ENCODE peak calls at places on chromosomes 11 and 22, in five cellular contexts. D is uterus, Y is fibroblast of lung, R is body of pancreas, M is right lobe of liver. I is an unnamed sample.

GRCh38 chr11:36015806-36016205 is 71.9 kb downstream of the LDLRAD3 start:
- DNase-seq in M (no peak), D (peak; percentile 55), R (no peak), Y (peak; percentile 42), I (no peak)

GRCh38 chr11:119518746-119519382 is 95.9 kb upstream of the THY1 start:
- DNase-seq in Y (peak; percentile 37), D (no peak), R (no peak), M (no peak), I (no peak)

GRCh38 chr11:105372214-105372613 is 232.6 kb upstream of the CARD18 start:
- DNase-seq in Y (no peak), M (no peak), R (no peak), D (no peak), I (no peak)

GRCh38 chr11:123020968-123021367 is 39.3 kb upstream of the BSX start:
- DNase-seq in Y (peak; percentile 57), R (no peak), D (no peak), M (peak; percentile 26), I (no peak)

GRCh38 chr11:76249195-76249741 is 43.0 kb upstream of the WNT11 start:
- DNase-seq in M (no peak), Y (no peak), R (no peak), D (no peak), I (no peak)

GRCh38 chr11:76672431-76673163 is 2.0 kb upstream of the LRRC32 start:
- DNase-seq in M (no peak), R (no peak), Y (no peak), D (no peak), I (no peak)

GRCh38 chr11:13277719-13278619 is at the start of gene BMAL1:
- DNase-seq in Y (peak; percentile 31), R (no peak), M (peak; percentile 78), D (peak; percentile 44), I (peak; percentile 89)

GRCh38 chr11:80103149-80103859 is 662.5 kb upstream of the TENM4 start:
- DNase-seq in Y (peak; percentile 90), D (no peak), M (no peak), R (no peak), I (no peak)

GRCh38 chr11:86591631-86592030 is 80.8 kb downstream of the ME3 start:
- DNase-seq in Y (no peak), M (no peak), D (no peak), R (no peak), I (no peak)

GRCh38 chr22:46710842-46711241 is 27.2 kb downstream of the CERK start:
- DNase-seq in R (no peak), Y (no peak), M (no peak), D (no peak), I (no peak)

GRCh38 chr11:62646825-62647608 is 604 bp upstream of the GANAB start:
- DNase-seq in Y (no peak), M (no peak), R (peak; percentile 38), D (no peak), I (no peak)

GRCh38 chr11:87038235-87038960 is 664 bp downstream of the TMEM135 start:
- DNase-seq in M (no peak), R (no peak), Y (peak; percentile 15), D (no peak), I (no peak)

GRCh38 chr11:61732705-61733104 is 19.7 kb upstream of the MYRF start:
- DNase-seq in D (no peak), M (no peak), R (no peak), Y (peak; percentile 47), I (no peak)

GRCh38 chr11:70191495-70192140 is 11.5 kb upstream of the FADD start:
- DNase-seq in M (peak; percentile 84), Y (peak; percentile 49), R (peak; percentile 77), D (peak; percentile 66), I (no peak)

GRCh38 chr11:120550007-120550406 is 38.5 kb downstream of the GRIK4 start:
- DNase-seq in D (no peak), M (no peak), R (no peak), Y (no peak), I (no peak)

GRCh38 chr22:46293591-46294260 is 2.9 kb upstream of the GTSE1 start:
- DNase-seq in R (no peak), Y (peak; percentile 56), M (no peak), D (no peak), I (no peak)

GRCh38 chr11:56889986-56890385 is 98.7 kb upstream of the OR5AK2 start:
- DNase-seq in Y (no peak), R (no peak), D (no peak), M (no peak), I (no peak)

GRCh38 chr11:12802418-12803085 is 128.3 kb downstream of the TEAD1 start:
- DNase-seq in R (peak; percentile 93), Y (peak; percentile 67), D (peak; percentile 54), M (peak; percentile 90), I (no peak)

GRCh38 chr11:94855666-94856065 is 87.5 kb downstream of the AMOTL1 start:
- DNase-seq in Y (no peak), D (no peak), M (no peak), R (no peak), I (no peak)

GRCh38 chr11:12121504-12121903 is 11.1 kb downstream of the MICAL2 start:
- DNase-seq in Y (no peak), D (no peak), R (no peak), M (no peak), I (no peak)

GRCh38 chr22:23754980-23755636 is 883 bp upstream of the VPREB3 start:
- DNase-seq in R (no peak), D (no peak), Y (no peak), M (no peak), I (no peak)

GRCh38 chr11:11709447-11710239 is 87.8 kb upstream of the GALNT18 start:
- DNase-seq in Y (no peak), M (no peak), D (no peak), R (no peak), I (no peak)

DNA sequence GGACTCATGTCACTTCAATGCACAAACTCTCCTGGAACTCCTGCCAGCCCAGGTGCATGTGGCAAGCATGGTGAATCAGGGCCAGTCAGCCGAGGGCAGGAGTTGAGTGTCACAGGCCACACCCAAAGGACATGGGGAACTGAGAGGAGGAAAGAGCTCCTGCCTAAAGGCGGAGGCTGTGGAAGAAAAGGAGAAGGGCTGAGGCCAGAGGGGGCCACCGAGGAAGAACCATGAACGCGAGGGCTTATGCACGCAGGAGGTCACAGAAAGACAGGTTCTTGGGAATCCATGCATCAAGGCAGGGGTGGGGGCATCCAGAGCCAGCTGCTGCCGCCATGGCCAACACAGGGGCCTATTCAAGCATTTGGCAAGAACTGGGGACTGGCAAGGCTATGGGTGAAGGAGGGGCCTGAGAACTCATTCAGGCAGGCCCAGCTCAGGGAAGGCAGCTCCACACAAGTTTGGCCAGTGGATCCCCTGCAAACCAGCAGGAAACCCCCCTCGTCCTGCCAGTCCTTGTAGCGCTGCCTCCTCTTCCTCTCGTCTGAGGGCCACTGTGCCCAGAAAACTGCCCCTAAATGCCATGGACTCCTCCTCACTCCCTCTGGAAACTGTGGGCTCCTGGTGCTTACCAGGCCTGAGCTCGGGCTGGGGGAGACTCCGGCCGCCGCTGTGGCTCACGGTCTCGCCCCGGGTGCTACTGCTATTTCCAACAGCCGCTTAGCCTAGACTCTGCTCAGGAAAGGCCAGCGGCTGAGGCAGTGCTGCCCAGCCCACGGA is 15.4 kb downstream of the PPM1F start:
- DNase-seq in Y (no peak), D (no peak), M (peak; percentile 60), R (no peak), I (no peak)
- H3K36me3 ChIP-seq in Y (peaks cover 17% of the 10 kb centered on the region), D (no peaks in the 10 kb centered on the region), M (no peaks in the 10 kb centered on the region), R (no peaks in the 10 kb centered on the region), I (peaks cover 54% of the 10 kb centered on the region)

GRCh38 chr22:29340566-29340965 is 25.1 kb upstream of the RASL10A start:
- DNase-seq in M (no peak), D (no peak), R (no peak), Y (no peak), I (no peak)

GRCh38 chr22:29342577-29343312 is 27.2 kb upstream of the RASL10A start:
- DNase-seq in Y (no peak), D (no peak), R (peak; percentile 66), M (no peak), I (no peak)

GRCh38 chr22:29341849-29342127 is 26.3 kb upstream of the RASL10A start:
- DNase-seq in R (no peak), Y (no peak), M (no peak), D (no peak), I (no peak)

GRCh38 chr22:29342177-29342576 is 26.7 kb upstream of the RASL10A start:
- DNase-seq in D (no peak), Y (no peak), R (no peak), M (no peak), I (no peak)

DNA sequence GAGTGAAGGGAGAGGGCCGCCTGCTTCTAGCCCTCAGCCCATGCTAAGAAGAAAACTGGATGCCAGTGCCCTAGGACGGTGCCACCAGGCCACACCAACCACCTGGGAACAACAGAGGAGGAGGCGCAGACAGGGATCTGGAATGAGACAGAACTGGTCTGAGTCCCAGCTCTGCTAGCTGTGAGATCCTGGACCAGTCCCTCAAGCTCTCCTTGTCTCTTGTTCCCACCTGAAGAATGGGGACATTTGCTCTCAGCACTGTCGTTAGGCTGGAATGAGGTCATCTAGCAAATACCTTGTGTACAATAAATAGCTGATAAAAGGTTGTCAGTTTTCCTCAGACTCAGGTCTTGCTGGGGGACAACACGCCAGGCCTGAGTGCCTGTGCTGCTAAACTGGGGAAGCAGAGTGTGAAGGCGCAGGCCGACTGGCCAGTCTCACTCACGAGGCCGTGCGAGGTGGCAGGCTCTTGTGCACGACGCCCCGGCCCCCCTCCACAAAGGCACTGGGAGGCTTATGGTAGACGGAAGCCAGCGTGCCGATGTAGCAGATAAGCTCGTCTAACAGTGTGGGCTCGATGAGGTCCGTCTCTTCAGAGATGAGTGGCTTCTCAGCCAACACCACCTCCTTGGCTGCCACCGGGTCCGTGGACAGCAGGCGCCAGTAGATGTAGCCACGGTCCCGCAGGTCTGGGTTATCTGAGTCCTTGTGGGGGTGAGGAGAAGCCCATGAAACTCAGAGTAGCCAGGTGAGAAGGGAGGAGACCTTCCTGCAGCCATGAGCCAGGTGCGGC is 25.8 kb upstream of the RASL10A start:
- DNase-seq in R (no peak), D (no peak), M (no peak), Y (no peak), I (no peak)
- H3K36me3 ChIP-seq in R (peaks cover 8% of the 10 kb centered on the region), D (no peaks in the 10 kb centered on the region), M (peaks cover 10% of the 10 kb centered on the region), Y (peaks cover 35% of the 10 kb centered on the region), I (peaks cover 51% of the 10 kb centered on the region)

GRCh38 chr22:20751185-20751851 is 22.6 kb upstream of the SERPIND1 start:
- DNase-seq in D (no peak), R (no peak), Y (peak; percentile 8), M (no peak), I (no peak)

GRCh38 chr22:20752104-20752741 is 21.7 kb upstream of the SERPIND1 start:
- DNase-seq in D (no peak), Y (no peak), M (no peak), R (no peak), I (no peak)

GRCh38 chr22:20748820-20749428 is 25.0 kb upstream of the SERPIND1 start:
- DNase-seq in M (no peak), R (no peak), D (no peak), Y (no peak), I (no peak)

GRCh38 chr22:20749453-20749852 is 24.5 kb upstream of the SERPIND1 start:
- DNase-seq in R (no peak), Y (no peak), M (no peak), D (no peak), I (no peak)

GRCh38 chr22:20750461-20751184 is 23.3 kb upstream of the SERPIND1 start:
- DNase-seq in Y (peak; percentile 78), R (peak; percentile 21), D (peak; percentile 66), M (peak; percentile 78), I (no peak)
- H3K36me3 ChIP-seq in Y (peaks cover 9% of the 10 kb centered on the region), R (no peaks in the 10 kb centered on the region), D (no peaks in the 10 kb centered on the region), M (peaks cover 11% of the 10 kb centered on the region), I (peaks cover 46% of the 10 kb centered on the region)

DNA sequence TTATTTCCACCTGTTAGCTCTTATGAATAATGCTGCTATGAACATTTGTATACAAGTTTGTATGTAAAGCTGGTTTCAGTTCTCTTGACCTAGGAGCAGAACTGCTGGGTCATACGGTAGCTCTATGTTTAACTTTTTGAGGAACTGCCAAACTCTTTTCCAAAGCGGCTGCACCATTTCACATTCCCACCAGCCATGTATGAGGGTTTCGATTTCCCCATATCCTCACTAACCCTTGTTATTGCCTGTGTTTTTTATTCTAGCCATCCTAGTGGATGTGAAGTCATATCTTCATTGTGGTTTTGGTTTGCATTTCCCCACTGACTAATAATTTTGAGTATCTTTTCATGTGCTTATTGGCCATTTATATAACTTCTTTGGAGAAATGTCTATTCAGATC is 21.0 kb downstream of the EXT2 start:
- DNase-seq in M (no peak), R (no peak), D (no peak), Y (peak; percentile 75), I (no peak)
- H3K36me3 ChIP-seq in M (no peaks in the 10 kb centered on the region), R (no peaks in the 10 kb centered on the region), D (no peaks in the 10 kb centered on the region), Y (peaks cover 2% of the 10 kb centered on the region), I (peaks cover 38% of the 10 kb centered on the region)

I was measured in esophagus muscularis mucosa.